ENCODE peak calls at places on chromosomes 4 and X, in eight cellular contexts. P is upper lobe of left lung, E is Panc1, R is HepG2, V is HCT116, C is GM23338, W is GM12878, M is K562. B is an unnamed sample.

GRCh38 chr4:54094449-54094848 is 5.5 kb upstream of the GSX2 start:
- ATAC-seq in C (no peak), V (no peak), W (no peak), P (no peak), R (no peak), E (no peak), M (no peak), B (no peak)

GRCh38 chr4:13541720-13542576 is 2.4 kb downstream of the NKX3-2 start:
- ATAC-seq in W (peak; percentile 46), V (no peak), M (no peak), R (no peak), E (no peak), C (peak; percentile 43), P (no peak), B (no peak)

GRCh38 chr4:12873351-12873750 is 610.8 kb downstream of the RAB28 start:
- ATAC-seq in R (no peak), M (no peak), W (no peak), V (no peak), C (no peak), E (no peak), P (no peak), B (no peak)

GRCh38 chr4:105895324-105895608 is at the start of gene NPNT:
- ATAC-seq in W (peak; percentile 49), E (peak; percentile 70), C (peak; percentile 64), V (peak; percentile 79), R (peak; percentile 79), P (peak; percentile 79), M (no peak), B (peak; percentile 79)

GRCh38 chrX:100829730-100830129 is 9.5 kb downstream of the CSTF2 start:
- ATAC-seq in P (no peak), W (peak; percentile 90), E (no peak), C (no peak), R (no peak), V (no peak), M (no peak), B (no peak)

GRCh38 chr4:153275380-153276276 is 68.9 kb upstream of the MND1 start:
- ATAC-seq in R (no peak), E (no peak), P (no peak), V (no peak), M (no peak), C (peak; percentile 76), W (no peak), B (no peak)

GRCh38 chr4:142040043-142040442 is 403.7 kb downstream of the IL15 start:
- ATAC-seq in C (peak; percentile 79), V (no peak), R (no peak), M (no peak), W (peak; percentile 45), E (no peak), P (no peak), B (no peak)

GRCh38 chr4:110306363-110306762 is 107.9 kb upstream of the ELOVL6 start:
- ATAC-seq in E (no peak), R (no peak), P (no peak), M (no peak), C (no peak), W (no peak), V (no peak), B (no peak)

GRCh38 chr4:8615921-8616787 is 23.6 kb downstream of the CPZ start:
- ATAC-seq in E (no peak), W (no peak), R (no peak), V (no peak), P (no peak), C (no peak), M (no peak), B (no peak)

GRCh38 chr4:123547167-123547817 is 150.7 kb downstream of the SPRY1 start:
- ATAC-seq in P (peak; percentile 71), E (peak; percentile 39), V (peak; percentile 79), R (no peak), M (peak; percentile 86), C (peak; percentile 96), W (no peak), B (no peak)

GRCh38 chrX:150085881-150086280 is 147.6 kb upstream of the EOLA2 start:
- ATAC-seq in C (no peak), V (no peak), P (no peak), W (no peak), R (no peak), M (no peak), E (no peak), B (no peak)

GRCh38 chrX:87900320-87900908 is 382.8 kb downstream of the KLHL4 start:
- ATAC-seq in M (no peak), W (peak; percentile 91), P (no peak), V (no peak), C (no peak), E (no peak), R (no peak), B (no peak)

GRCh38 chr4:145552181-145552822 is 66.9 kb upstream of the MMAA start:
- ATAC-seq in W (peak; percentile 77), M (no peak), P (no peak), V (no peak), R (no peak), E (no peak), C (no peak), B (no peak)

GRCh38 chrX:11968470-11968869 is 169.8 kb upstream of the FRMPD4 start:
- ATAC-seq in M (no peak), W (no peak), V (no peak), C (no peak), E (no peak), P (no peak), R (no peak), B (no peak)

GRCh38 chr4:1192493-1193205 is 20.3 kb upstream of the SPON2 start:
- ATAC-seq in W (peak; percentile 20), E (peak; percentile 86), R (peak; percentile 60), V (peak; percentile 71), M (no peak), P (peak; percentile 60), C (no peak), B (peak; percentile 56)

GRCh38 chr4:107008115-107008514 is 28.0 kb downstream of the DKK2 start:
- ATAC-seq in W (no peak), E (no peak), V (no peak), M (no peak), R (no peak), P (no peak), C (no peak), B (no peak)

GRCh38 chrX:15911729-15912550 is 57.3 kb upstream of the AP1S2 start:
- ATAC-seq in M (no peak), R (no peak), V (no peak), P (peak; percentile 80), W (peak; percentile 96), C (no peak), E (no peak), B (peak; percentile 51)

GRCh38 chrX:27889878-27890277 is 82.1 kb downstream of the MAGEB10 start:
- ATAC-seq in P (no peak), M (no peak), E (no peak), C (no peak), V (no peak), W (peak; percentile 27), R (no peak), B (no peak)

GRCh38 chr4:26950446-26950845 is 89.8 kb downstream of the STIM2 start:
- ATAC-seq in P (no peak), V (no peak), E (no peak), C (no peak), R (no peak), W (no peak), M (no peak), B (no peak)

GRCh38 chrX:47862680-47863079 is 26.0 kb downstream of the ZNF81 start:
- ATAC-seq in R (no peak), E (no peak), P (no peak), W (no peak), V (no peak), M (no peak), C (no peak), B (no peak)

GRCh38 chrX:110531873-110532272 is 173.2 kb downstream of the RTL9 start:
- ATAC-seq in M (no peak), R (no peak), V (no peak), P (peak; percentile 93), E (no peak), C (no peak), W (no peak), B (peak; percentile 66)

GRCh38 chrX:121085612-121086010 is 38.2 kb downstream of the GLUD2 start:
- ATAC-seq in P (no peak), R (no peak), W (no peak), E (no peak), M (peak; percentile 27), C (no peak), V (no peak), B (no peak)

GRCh38 chr4:39941682-39942217 is 36.0 kb downstream of the PDS5A start:
- ATAC-seq in V (no peak), C (no peak), R (no peak), P (no peak), W (no peak), M (peak; percentile 69), E (no peak), B (no peak)

GRCh38 chrX:154296731-154297130 is 1.1 kb downstream of the TKTL1 start:
- ATAC-seq in W (no peak), M (no peak), R (no peak), V (no peak), E (no peak), C (no peak), P (no peak), B (no peak)
- TF ChIP-seq CTCF in W (no peak), M (no peak), R (no peak), V (no peak), E (no peak), C (no peak), P (no peak), B (no peak)

GRCh38 chr4:167100120-167100519 is 134.2 kb downstream of the SPOCK3 start:
- ATAC-seq in R (no peak), C (no peak), E (peak; percentile 96), W (peak; percentile 94), M (no peak), P (no peak), V (no peak), B (no peak)
- TF ChIP-seq POLR2AphosphoS5 in R (no peak), C (no peak), E (no peak), W (no peak), M (no peak), P (no peak), V (no peak), B (no peak)

DNA sequence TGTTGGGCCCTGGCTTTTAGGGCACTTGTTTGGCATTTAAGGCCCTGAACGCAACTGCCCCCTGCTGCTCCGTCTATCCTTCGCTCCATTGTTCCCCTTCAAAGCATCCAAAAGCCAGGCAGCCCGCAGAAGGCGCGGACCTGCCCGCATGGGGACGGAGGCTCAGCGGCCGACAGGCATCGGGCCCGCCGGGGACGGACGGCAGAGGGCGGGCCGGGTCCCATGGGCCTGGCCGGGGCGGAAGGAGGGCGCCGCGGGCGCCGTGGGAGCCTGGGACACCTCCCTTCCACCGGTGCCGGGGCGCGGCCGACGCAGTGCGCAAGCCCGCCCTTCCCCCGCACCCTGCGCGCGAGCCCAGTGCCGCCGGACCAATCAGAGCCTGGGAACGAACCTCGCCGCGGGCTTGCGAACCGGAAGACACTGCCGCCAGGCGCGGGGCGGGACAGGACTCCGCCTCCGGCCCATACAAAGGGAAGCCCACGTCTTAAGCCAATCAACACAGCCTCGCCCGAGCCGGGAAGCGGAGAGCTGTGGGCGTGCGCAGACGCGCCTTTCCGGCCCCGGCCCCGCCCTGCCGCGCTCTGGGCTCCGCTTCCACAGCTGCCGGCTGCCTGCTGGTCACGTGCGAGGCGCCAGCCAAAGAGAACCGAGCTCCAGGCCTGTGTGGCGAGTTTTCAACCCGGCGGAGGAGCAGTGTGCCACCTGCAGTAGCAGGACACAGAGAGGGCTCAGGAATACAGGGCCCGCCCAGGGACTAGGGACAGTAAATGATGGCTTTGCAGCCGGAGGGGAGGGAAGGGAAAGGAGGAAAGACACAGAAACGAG is 2.1 kb upstream of the ARHGAP4 start:
- ATAC-seq in M (peak; percentile 90), E (peak; percentile 86), R (peak; percentile 89), W (peak; percentile 78), V (peak; percentile 85), C (peak; percentile 85), P (peak; percentile 95), B (peak; percentile 95)
- TF ChIP-seq CTCF in M (peak; percentile 33), E (no peak), R (peak; percentile 31), W (peak; percentile 3), V (no peak), C (peak; percentile 2), P (peak; percentile 8), B (peak; percentile 45)

GRCh38 chrX:97843200-97843811 is 959.6 kb downstream of the RPA4 start:
- ATAC-seq in C (no peak), V (no peak), P (no peak), M (peak; percentile 70), R (no peak), E (no peak), W (no peak), B (no peak)
- TF ChIP-seq POLR2AphosphoS5 in C (no peak), V (no peak), P (no peak), M (no peak), R (no peak), E (no peak), W (no peak), B (no peak)

B was measured in gastroesophageal sphincter.